ENCODE peak calls at places on chromosomes 13 and 19, in four cellular contexts. One of them, this sample, is unnamed.
A peak's percentile ranks its signal among the peaks of the same experiment; 100 is the strongest.

GRCh38 chr13:30366083-30366482 is 56.2 kb upstream of the UBE2L5 start:
- DNase-seq in HTR-8/SVneo: no peak
- DNase-seq in GM23338: no peak
- DNase-seq in HS-27A: no peak
- DNase-seq in this sample: no peak

GRCh38 chr13:113474179-113474578 is 16.3 kb downstream of the DCUN1D2 start:
- DNase-seq in HS-27A: no peak
- DNase-seq in HTR-8/SVneo: no peak
- DNase-seq in GM23338: no peak
- DNase-seq in this sample: peak; percentile 28

GRCh38 chr13:77040076-77040475 is 13.1 kb upstream of the FBXL3 start:
- DNase-seq in GM23338: no peak
- DNase-seq in HTR-8/SVneo: no peak
- DNase-seq in HS-27A: no peak
- DNase-seq in this sample: no peak

GRCh38 chr19:18460313-18460712 is 22.4 kb upstream of the ISYNA1 start:
- DNase-seq in HS-27A: peak; percentile 74
- DNase-seq in GM23338: no peak
- DNase-seq in HTR-8/SVneo: no peak
- DNase-seq in this sample: no peak

GRCh38 chr19:31103228-31103627 is 246.0 kb downstream of the TSHZ3 start:
- DNase-seq in HS-27A: no peak
- DNase-seq in GM23338: no peak
- DNase-seq in HTR-8/SVneo: no peak
- DNase-seq in this sample: no peak

GRCh38 chr19:45424191-45425058 is 708 bp upstream of the ERCC1 start:
- DNase-seq in HS-27A: peak; percentile 94
- DNase-seq in GM23338: peak; percentile 82
- DNase-seq in HTR-8/SVneo: no peak
- DNase-seq in this sample: peak; percentile 94

GRCh38 chr13:60348097-60348496 is 48.9 kb upstream of the TDRD3 start:
- DNase-seq in HS-27A: no peak
- DNase-seq in HTR-8/SVneo: no peak
- DNase-seq in GM23338: no peak
- DNase-seq in this sample: no peak

GRCh38 chr13:20553309-20553708 is 13.6 kb upstream of the IFT88 start:
- DNase-seq in HTR-8/SVneo: no peak
- DNase-seq in HS-27A: no peak
- DNase-seq in GM23338: no peak
- DNase-seq in this sample: no peak

GRCh38 chr19:33388817-33389573 is 15.5 kb downstream of the CEBPG start:
- DNase-seq in GM23338: no peak
- DNase-seq in HTR-8/SVneo: no peak
- DNase-seq in HS-27A: no peak
- DNase-seq in this sample: no peak

This sample was measured in A673.